ENCODE peak calls at places on chromosomes 6 and 20, in nine cellular contexts. One of them, this sample, is unnamed.

GRCh38 chr6:127207591-127208120 is 59.0 kb upstream of the RNF146 start:
- DNase-seq in fibroblast of pulmonary artery: peak; percentile 58
- DNase-seq in RWPE1: no peak
- DNase-seq in left colon: no peak
- DNase-seq in stimulated activated naive CD8-positive, alpha-beta T cell treated with anti-CD3 and anti-CD28 coated beads, Interleukin-15, amount 100 ng/mL, for 72 hours: no peak
- DNase-seq in ELR: peak; percentile 56
- DNase-seq in NCI-H1105 treated with DMSO at 0.1 percent for 48 hours: no peak
- DNase-seq in sigmoid colon: no peak
- DNase-seq in PC-3: peak; percentile 40
- DNase-seq in this sample: peak; percentile 24

GRCh38 chr6:87115402-87116135 is 20.7 kb upstream of the CGA start:
- DNase-seq in ELR: no peak
- DNase-seq in sigmoid colon: no peak
- DNase-seq in left colon: no peak
- DNase-seq in stimulated activated naive CD8-positive, alpha-beta T cell treated with anti-CD3 and anti-CD28 coated beads, Interleukin-15, amount 100 ng/mL, for 72 hours: no peak
- DNase-seq in NCI-H1105 treated with DMSO at 0.1 percent for 48 hours: no peak
- DNase-seq in fibroblast of pulmonary artery: no peak
- DNase-seq in RWPE1: no peak
- DNase-seq in PC-3: no peak
- DNase-seq in this sample: no peak

GRCh38 chr6:118677193-118677592 is 25.8 kb upstream of the CEP85L start:
- DNase-seq in stimulated activated naive CD8-positive, alpha-beta T cell treated with anti-CD3 and anti-CD28 coated beads, Interleukin-15, amount 100 ng/mL, for 72 hours: no peak
- DNase-seq in sigmoid colon: no peak
- DNase-seq in ELR: no peak
- DNase-seq in fibroblast of pulmonary artery: peak; percentile 16
- DNase-seq in NCI-H1105 treated with DMSO at 0.1 percent for 48 hours: no peak
- DNase-seq in left colon: no peak
- DNase-seq in RWPE1: no peak
- DNase-seq in PC-3: no peak
- DNase-seq in this sample: no peak

GRCh38 chr20:37111926-37112455 is 16.2 kb upstream of the RBL1 start:
- DNase-seq in PC-3: no peak
- DNase-seq in left colon: no peak
- DNase-seq in stimulated activated naive CD8-positive, alpha-beta T cell treated with anti-CD3 and anti-CD28 coated beads, Interleukin-15, amount 100 ng/mL, for 72 hours: no peak
- DNase-seq in sigmoid colon: no peak
- DNase-seq in RWPE1: no peak
- DNase-seq in ELR: no peak
- DNase-seq in NCI-H1105 treated with DMSO at 0.1 percent for 48 hours: no peak
- DNase-seq in fibroblast of pulmonary artery: no peak
- DNase-seq in this sample: no peak

GRCh38 chr6:37096025-37096424 is 73.9 kb upstream of the PIM1 start:
- DNase-seq in fibroblast of pulmonary artery: no peak
- DNase-seq in NCI-H1105 treated with DMSO at 0.1 percent for 48 hours: no peak
- DNase-seq in PC-3: no peak
- DNase-seq in ELR: no peak
- DNase-seq in RWPE1: no peak
- DNase-seq in sigmoid colon: no peak
- DNase-seq in left colon: no peak
- DNase-seq in stimulated activated naive CD8-positive, alpha-beta T cell treated with anti-CD3 and anti-CD28 coated beads, Interleukin-15, amount 100 ng/mL, for 72 hours: no peak
- DNase-seq in this sample: no peak

GRCh38 chr20:34673411-34673810 is 3.5 kb downstream of the PIGU start:
- DNase-seq in ELR: no peak
- DNase-seq in sigmoid colon: no peak
- DNase-seq in stimulated activated naive CD8-positive, alpha-beta T cell treated with anti-CD3 and anti-CD28 coated beads, Interleukin-15, amount 100 ng/mL, for 72 hours: no peak
- DNase-seq in RWPE1: no peak
- DNase-seq in fibroblast of pulmonary artery: no peak
- DNase-seq in PC-3: no peak
- DNase-seq in left colon: no peak
- DNase-seq in NCI-H1105 treated with DMSO at 0.1 percent for 48 hours: no peak
- DNase-seq in this sample: no peak

GRCh38 chr6:123526128-123526527 is 110.6 kb downstream of the TRDN start:
- DNase-seq in stimulated activated naive CD8-positive, alpha-beta T cell treated with anti-CD3 and anti-CD28 coated beads, Interleukin-15, amount 100 ng/mL, for 72 hours: no peak
- DNase-seq in ELR: no peak
- DNase-seq in fibroblast of pulmonary artery: no peak
- DNase-seq in PC-3: no peak
- DNase-seq in RWPE1: no peak
- DNase-seq in left colon: no peak
- DNase-seq in sigmoid colon: no peak
- DNase-seq in NCI-H1105 treated with DMSO at 0.1 percent for 48 hours: no peak
- DNase-seq in this sample: no peak

GRCh38 chr6:134123666-134124208 is 71.3 kb upstream of the SLC2A12 start:
- DNase-seq in stimulated activated naive CD8-positive, alpha-beta T cell treated with anti-CD3 and anti-CD28 coated beads, Interleukin-15, amount 100 ng/mL, for 72 hours: peak; percentile 25
- DNase-seq in NCI-H1105 treated with DMSO at 0.1 percent for 48 hours: peak; percentile 70
- DNase-seq in RWPE1: peak; percentile 35
- DNase-seq in fibroblast of pulmonary artery: peak; percentile 88
- DNase-seq in left colon: no peak
- DNase-seq in PC-3: peak; percentile 74
- DNase-seq in sigmoid colon: no peak
- DNase-seq in ELR: peak; percentile 85
- DNase-seq in this sample: peak; percentile 89

GRCh38 chr6:51995214-51995735 is 92.1 kb downstream of the PKHD1 start:
- DNase-seq in left colon: no peak
- DNase-seq in sigmoid colon: no peak
- DNase-seq in fibroblast of pulmonary artery: no peak
- DNase-seq in ELR: no peak
- DNase-seq in NCI-H1105 treated with DMSO at 0.1 percent for 48 hours: no peak
- DNase-seq in stimulated activated naive CD8-positive, alpha-beta T cell treated with anti-CD3 and anti-CD28 coated beads, Interleukin-15, amount 100 ng/mL, for 72 hours: no peak
- DNase-seq in PC-3: no peak
- DNase-seq in RWPE1: no peak
- DNase-seq in this sample: no peak

GRCh38 chr6:100979269-100979668 is 98.1 kb upstream of the ASCC3 start:
- DNase-seq in stimulated activated naive CD8-positive, alpha-beta T cell treated with anti-CD3 and anti-CD28 coated beads, Interleukin-15, amount 100 ng/mL, for 72 hours: no peak
- DNase-seq in ELR: no peak
- DNase-seq in RWPE1: no peak
- DNase-seq in PC-3: no peak
- DNase-seq in NCI-H1105 treated with DMSO at 0.1 percent for 48 hours: no peak
- DNase-seq in sigmoid colon: no peak
- DNase-seq in fibroblast of pulmonary artery: no peak
- DNase-seq in left colon: no peak
- DNase-seq in this sample: peak; percentile 12

GRCh38 chr6:110130362-110130761 is 49.1 kb downstream of the WASF1 start:
- DNase-seq in ELR: no peak
- DNase-seq in sigmoid colon: no peak
- DNase-seq in NCI-H1105 treated with DMSO at 0.1 percent for 48 hours: no peak
- DNase-seq in RWPE1: no peak
- DNase-seq in fibroblast of pulmonary artery: no peak
- DNase-seq in left colon: no peak
- DNase-seq in PC-3: no peak
- DNase-seq in stimulated activated naive CD8-positive, alpha-beta T cell treated with anti-CD3 and anti-CD28 coated beads, Interleukin-15, amount 100 ng/mL, for 72 hours: no peak
- DNase-seq in this sample: no peak

GRCh38 chr6:15837205-15837604 is 174.4 kb upstream of the DTNBP1 start:
- DNase-seq in sigmoid colon: no peak
- DNase-seq in stimulated activated naive CD8-positive, alpha-beta T cell treated with anti-CD3 and anti-CD28 coated beads, Interleukin-15, amount 100 ng/mL, for 72 hours: no peak
- DNase-seq in ELR: no peak
- DNase-seq in NCI-H1105 treated with DMSO at 0.1 percent for 48 hours: no peak
- DNase-seq in PC-3: no peak
- DNase-seq in left colon: no peak
- DNase-seq in RWPE1: no peak
- DNase-seq in fibroblast of pulmonary artery: no peak
- DNase-seq in this sample: no peak

GRCh38 chr20:62896526-62896925 is 29.8 kb downstream of the DIDO1 start:
- DNase-seq in left colon: no peak
- DNase-seq in fibroblast of pulmonary artery: no peak
- DNase-seq in sigmoid colon: no peak
- DNase-seq in NCI-H1105 treated with DMSO at 0.1 percent for 48 hours: no peak
- DNase-seq in ELR: no peak
- DNase-seq in stimulated activated naive CD8-positive, alpha-beta T cell treated with anti-CD3 and anti-CD28 coated beads, Interleukin-15, amount 100 ng/mL, for 72 hours: no peak
- DNase-seq in PC-3: no peak
- DNase-seq in RWPE1: no peak
- DNase-seq in this sample: no peak

GRCh38 chr6:27296106-27296783 is 15.8 kb downstream of the POM121L2 start:
- DNase-seq in RWPE1: no peak
- DNase-seq in NCI-H1105 treated with DMSO at 0.1 percent for 48 hours: peak; percentile 18
- DNase-seq in sigmoid colon: no peak
- DNase-seq in ELR: peak; percentile 81
- DNase-seq in left colon: no peak
- DNase-seq in stimulated activated naive CD8-positive, alpha-beta T cell treated with anti-CD3 and anti-CD28 coated beads, Interleukin-15, amount 100 ng/mL, for 72 hours: no peak
- DNase-seq in fibroblast of pulmonary artery: peak; percentile 61
- DNase-seq in PC-3: peak; percentile 55
- DNase-seq in this sample: peak; percentile 20

GRCh38 chr6:144683216-144684070 is 398.3 kb downstream of the UTRN start:
- DNase-seq in PC-3: no peak
- DNase-seq in sigmoid colon: no peak
- DNase-seq in RWPE1: no peak
- DNase-seq in ELR: no peak
- DNase-seq in fibroblast of pulmonary artery: no peak
- DNase-seq in stimulated activated naive CD8-positive, alpha-beta T cell treated with anti-CD3 and anti-CD28 coated beads, Interleukin-15, amount 100 ng/mL, for 72 hours: no peak
- DNase-seq in left colon: no peak
- DNase-seq in NCI-H1105 treated with DMSO at 0.1 percent for 48 hours: no peak
- DNase-seq in this sample: no peak

GRCh38 chr20:59948828-59949720 is 8.9 kb downstream of the FAM217B start:
- DNase-seq in sigmoid colon: no peak
- DNase-seq in left colon: no peak
- DNase-seq in fibroblast of pulmonary artery: peak; percentile 74
- DNase-seq in RWPE1: peak; percentile 48
- DNase-seq in PC-3: peak; percentile 69
- DNase-seq in stimulated activated naive CD8-positive, alpha-beta T cell treated with anti-CD3 and anti-CD28 coated beads, Interleukin-15, amount 100 ng/mL, for 72 hours: peak; percentile 34
- DNase-seq in ELR: peak; percentile 67
- DNase-seq in NCI-H1105 treated with DMSO at 0.1 percent for 48 hours: peak; percentile 68
- DNase-seq in this sample: peak; percentile 54

GRCh38 chr20:31496761-31497295 is 17.4 kb upstream of the HM13 start:
- DNase-seq in sigmoid colon: peak; percentile 86
- DNase-seq in fibroblast of pulmonary artery: peak; percentile 52
- DNase-seq in stimulated activated naive CD8-positive, alpha-beta T cell treated with anti-CD3 and anti-CD28 coated beads, Interleukin-15, amount 100 ng/mL, for 72 hours: no peak
- DNase-seq in left colon: peak; percentile 23
- DNase-seq in PC-3: no peak
- DNase-seq in RWPE1: no peak
- DNase-seq in ELR: no peak
- DNase-seq in NCI-H1105 treated with DMSO at 0.1 percent for 48 hours: peak; percentile 41
- DNase-seq in this sample: no peak

GRCh38 chr20:23293689-23294088 is 56.9 kb upstream of the NXT1 start:
- DNase-seq in RWPE1: no peak
- DNase-seq in left colon: no peak
- DNase-seq in ELR: no peak
- DNase-seq in NCI-H1105 treated with DMSO at 0.1 percent for 48 hours: no peak
- DNase-seq in sigmoid colon: peak; percentile 72
- DNase-seq in PC-3: no peak
- DNase-seq in fibroblast of pulmonary artery: no peak
- DNase-seq in stimulated activated naive CD8-positive, alpha-beta T cell treated with anti-CD3 and anti-CD28 coated beads, Interleukin-15, amount 100 ng/mL, for 72 hours: no peak
- DNase-seq in this sample: no peak

GRCh38 chr6:38604700-38605099 is 35.0 kb downstream of the BTBD9 start:
- DNase-seq in ELR: peak; percentile 12
- DNase-seq in NCI-H1105 treated with DMSO at 0.1 percent for 48 hours: peak; percentile 6
- DNase-seq in sigmoid colon: no peak
- DNase-seq in left colon: no peak
- DNase-seq in PC-3: peak; percentile 18
- DNase-seq in fibroblast of pulmonary artery: peak; percentile 12
- DNase-seq in RWPE1: no peak
- DNase-seq in stimulated activated naive CD8-positive, alpha-beta T cell treated with anti-CD3 and anti-CD28 coated beads, Interleukin-15, amount 100 ng/mL, for 72 hours: no peak
- DNase-seq in this sample: peak; percentile 39

GRCh38 chr6:19319005-19319404 is 518.2 kb upstream of the ID4 start:
- DNase-seq in NCI-H1105 treated with DMSO at 0.1 percent for 48 hours: no peak
- DNase-seq in PC-3: no peak
- DNase-seq in ELR: no peak
- DNase-seq in sigmoid colon: no peak
- DNase-seq in fibroblast of pulmonary artery: no peak
- DNase-seq in RWPE1: no peak
- DNase-seq in left colon: no peak
- DNase-seq in stimulated activated naive CD8-positive, alpha-beta T cell treated with anti-CD3 and anti-CD28 coated beads, Interleukin-15, amount 100 ng/mL, for 72 hours: no peak
- DNase-seq in this sample: no peak

GRCh38 chr6:87908978-87909802 is 138.5 kb upstream of the SPACA1 start:
- DNase-seq in ELR: no peak
- DNase-seq in left colon: no peak
- DNase-seq in sigmoid colon: no peak
- DNase-seq in PC-3: no peak
- DNase-seq in fibroblast of pulmonary artery: no peak
- DNase-seq in RWPE1: no peak
- DNase-seq in NCI-H1105 treated with DMSO at 0.1 percent for 48 hours: no peak
- DNase-seq in stimulated activated naive CD8-positive, alpha-beta T cell treated with anti-CD3 and anti-CD28 coated beads, Interleukin-15, amount 100 ng/mL, for 72 hours: no peak
- DNase-seq in this sample: peak; percentile 7

GRCh38 chr6:18019539-18020534 is 32.4 kb upstream of the KIF13A start:
- DNase-seq in fibroblast of pulmonary artery: no peak
- DNase-seq in PC-3: no peak
- DNase-seq in RWPE1: no peak
- DNase-seq in NCI-H1105 treated with DMSO at 0.1 percent for 48 hours: no peak
- DNase-seq in left colon: no peak
- DNase-seq in ELR: no peak
- DNase-seq in stimulated activated naive CD8-positive, alpha-beta T cell treated with anti-CD3 and anti-CD28 coated beads, Interleukin-15, amount 100 ng/mL, for 72 hours: no peak
- DNase-seq in sigmoid colon: no peak
- DNase-seq in this sample: no peak

GRCh38 chr6:155853011-155853410 is 397.4 kb upstream of the NOX3 start:
- DNase-seq in ELR: no peak
- DNase-seq in stimulated activated naive CD8-positive, alpha-beta T cell treated with anti-CD3 and anti-CD28 coated beads, Interleukin-15, amount 100 ng/mL, for 72 hours: no peak
- DNase-seq in fibroblast of pulmonary artery: no peak
- DNase-seq in RWPE1: no peak
- DNase-seq in left colon: no peak
- DNase-seq in sigmoid colon: no peak
- DNase-seq in PC-3: no peak
- DNase-seq in NCI-H1105 treated with DMSO at 0.1 percent for 48 hours: no peak
- DNase-seq in this sample: no peak

GRCh38 chr20:38172344-38172743 is 7.3 kb upstream of the TGM2 start:
- DNase-seq in fibroblast of pulmonary artery: peak; percentile 49
- DNase-seq in stimulated activated naive CD8-positive, alpha-beta T cell treated with anti-CD3 and anti-CD28 coated beads, Interleukin-15, amount 100 ng/mL, for 72 hours: no peak
- DNase-seq in sigmoid colon: peak; percentile 8
- DNase-seq in ELR: peak; percentile 82
- DNase-seq in PC-3: peak; percentile 56
- DNase-seq in RWPE1: no peak
- DNase-seq in left colon: no peak
- DNase-seq in NCI-H1105 treated with DMSO at 0.1 percent for 48 hours: no peak
- DNase-seq in this sample: peak; percentile 63

GRCh38 chr20:20824924-20825584 is 112.6 kb upstream of the RALGAPA2 start:
- DNase-seq in NCI-H1105 treated with DMSO at 0.1 percent for 48 hours: peak; percentile 76
- DNase-seq in PC-3: peak; percentile 55
- DNase-seq in sigmoid colon: peak; percentile 68
- DNase-seq in left colon: peak; percentile 48
- DNase-seq in stimulated activated naive CD8-positive, alpha-beta T cell treated with anti-CD3 and anti-CD28 coated beads, Interleukin-15, amount 100 ng/mL, for 72 hours: peak; percentile 50
- DNase-seq in RWPE1: peak; percentile 46
- DNase-seq in fibroblast of pulmonary artery: peak; percentile 47
- DNase-seq in ELR: peak; percentile 45
- DNase-seq in this sample: no peak

GRCh38 chr20:37363221-37364012 is 17.5 kb downstream of the SRC start:
- DNase-seq in stimulated activated naive CD8-positive, alpha-beta T cell treated with anti-CD3 and anti-CD28 coated beads, Interleukin-15, amount 100 ng/mL, for 72 hours: no peak
- DNase-seq in ELR: no peak
- DNase-seq in left colon: no peak
- DNase-seq in RWPE1: no peak
- DNase-seq in PC-3: no peak
- DNase-seq in sigmoid colon: peak; percentile 63
- DNase-seq in fibroblast of pulmonary artery: no peak
- DNase-seq in NCI-H1105 treated with DMSO at 0.1 percent for 48 hours: no peak
- DNase-seq in this sample: no peak

GRCh38 chr6:165726290-165726875 is 63.3 kb upstream of the PDE10A start:
- DNase-seq in stimulated activated naive CD8-positive, alpha-beta T cell treated with anti-CD3 and anti-CD28 coated beads, Interleukin-15, amount 100 ng/mL, for 72 hours: no peak
- DNase-seq in sigmoid colon: no peak
- DNase-seq in ELR: no peak
- DNase-seq in left colon: no peak
- DNase-seq in PC-3: no peak
- DNase-seq in RWPE1: no peak
- DNase-seq in fibroblast of pulmonary artery: no peak
- DNase-seq in NCI-H1105 treated with DMSO at 0.1 percent for 48 hours: no peak
- DNase-seq in this sample: no peak

GRCh38 chr20:35232575-35232974 is 6.1 kb downstream of the MMP24 start:
- DNase-seq in left colon: no peak
- DNase-seq in fibroblast of pulmonary artery: peak; percentile 40
- DNase-seq in sigmoid colon: no peak
- DNase-seq in PC-3: no peak
- DNase-seq in RWPE1: no peak
- DNase-seq in ELR: peak; percentile 52
- DNase-seq in stimulated activated naive CD8-positive, alpha-beta T cell treated with anti-CD3 and anti-CD28 coated beads, Interleukin-15, amount 100 ng/mL, for 72 hours: no peak
- DNase-seq in NCI-H1105 treated with DMSO at 0.1 percent for 48 hours: peak; percentile 53
- DNase-seq in this sample: peak; percentile 75

GRCh38 chr6:35318200-35318844 is 20.7 kb downstream of the DEF6 start:
- DNase-seq in NCI-H1105 treated with DMSO at 0.1 percent for 48 hours: peak; percentile 85
- DNase-seq in left colon: peak; percentile 86
- DNase-seq in RWPE1: peak; percentile 78
- DNase-seq in PC-3: peak; percentile 88
- DNase-seq in ELR: peak; percentile 90
- DNase-seq in stimulated activated naive CD8-positive, alpha-beta T cell treated with anti-CD3 and anti-CD28 coated beads, Interleukin-15, amount 100 ng/mL, for 72 hours: no peak
- DNase-seq in sigmoid colon: peak; percentile 90
- DNase-seq in fibroblast of pulmonary artery: peak; percentile 74
- DNase-seq in this sample: peak; percentile 70

GRCh38 chr6:157033428-157034140 is 256.4 kb downstream of the ARID1B start:
- DNase-seq in sigmoid colon: no peak
- DNase-seq in RWPE1: no peak
- DNase-seq in ELR: peak; percentile 25
- DNase-seq in left colon: no peak
- DNase-seq in NCI-H1105 treated with DMSO at 0.1 percent for 48 hours: no peak
- DNase-seq in fibroblast of pulmonary artery: peak; percentile 19
- DNase-seq in stimulated activated naive CD8-positive, alpha-beta T cell treated with anti-CD3 and anti-CD28 coated beads, Interleukin-15, amount 100 ng/mL, for 72 hours: no peak
- DNase-seq in PC-3: peak; percentile 10
- DNase-seq in this sample: no peak

GRCh38 chr20:45341939-45342862 is 6.0 kb downstream of the SDC4 start:
- DNase-seq in RWPE1: peak; percentile 55
- DNase-seq in NCI-H1105 treated with DMSO at 0.1 percent for 48 hours: peak; percentile 3
- DNase-seq in left colon: peak; percentile 56
- DNase-seq in fibroblast of pulmonary artery: peak; percentile 56
- DNase-seq in PC-3: peak; percentile 72
- DNase-seq in ELR: peak; percentile 56
- DNase-seq in stimulated activated naive CD8-positive, alpha-beta T cell treated with anti-CD3 and anti-CD28 coated beads, Interleukin-15, amount 100 ng/mL, for 72 hours: no peak
- DNase-seq in sigmoid colon: peak; percentile 89
- DNase-seq in this sample: peak; percentile 94

This sample was measured in amniotic epithelial cell.